ENCODE peak calls at places on chromosomes 7 and 10, in six cellular contexts. One of them, this sample, is unnamed.

GRCh38 chr10:33336606-33337334 is 2.3 kb upstream of the NRP1 start:
- DNase-seq in tibial nerve: no peak
- DNase-seq in activated CD4-positive, alpha-beta T cell treated with anti-CD3 and anti-CD28 coated beads for 48 hours: no peak
- DNase-seq in testis: peak
- DNase-seq in renal cortical epithelial cell: no peak
- DNase-seq in CD8-positive, alpha-beta memory T cell: no peak
- DNase-seq in this sample: no peak

GRCh38 chr7:141354251-141354650 is 197.0 kb upstream of the AGK start:
- DNase-seq in tibial nerve: no peak
- DNase-seq in activated CD4-positive, alpha-beta T cell treated with anti-CD3 and anti-CD28 coated beads for 48 hours: no peak
- DNase-seq in testis: no peak
- DNase-seq in renal cortical epithelial cell: peak
- DNase-seq in CD8-positive, alpha-beta memory T cell: no peak
- DNase-seq in this sample: peak

GRCh38 chr10:123069271-123069670 is 60.5 kb downstream of the ACADSB start:
- DNase-seq in tibial nerve: no peak
- DNase-seq in activated CD4-positive, alpha-beta T cell treated with anti-CD3 and anti-CD28 coated beads for 48 hours: no peak
- DNase-seq in testis: no peak
- DNase-seq in renal cortical epithelial cell: no peak
- DNase-seq in CD8-positive, alpha-beta memory T cell: no peak
- DNase-seq in this sample: no peak

GRCh38 chr7:66630529-66630928 is 1.8 kb downstream of the KCTD7 start:
- DNase-seq in tibial nerve: no peak
- DNase-seq in activated CD4-positive, alpha-beta T cell treated with anti-CD3 and anti-CD28 coated beads for 48 hours: no peak
- DNase-seq in testis: no peak
- DNase-seq in renal cortical epithelial cell: no peak
- DNase-seq in CD8-positive, alpha-beta memory T cell: no peak
- DNase-seq in this sample: no peak

GRCh38 chr7:18693401-18693800 is 197.9 kb downstream of the HDAC9 start:
- DNase-seq in tibial nerve: no peak
- DNase-seq in activated CD4-positive, alpha-beta T cell treated with anti-CD3 and anti-CD28 coated beads for 48 hours: no peak
- DNase-seq in testis: peak
- DNase-seq in renal cortical epithelial cell: peak
- DNase-seq in CD8-positive, alpha-beta memory T cell: no peak
- DNase-seq in this sample: peak

GRCh38 chr7:5545529-5545928 is 121.9 kb upstream of the TNRC18 start:
- DNase-seq in tibial nerve: no peak
- DNase-seq in activated CD4-positive, alpha-beta T cell treated with anti-CD3 and anti-CD28 coated beads for 48 hours: no peak
- DNase-seq in testis: no peak
- DNase-seq in renal cortical epithelial cell: no peak
- DNase-seq in CD8-positive, alpha-beta memory T cell: no peak
- DNase-seq in this sample: no peak

GRCh38 chr7:50544992-50545391 is 20.2 kb downstream of the DDC start:
- DNase-seq in tibial nerve: no peak
- DNase-seq in activated CD4-positive, alpha-beta T cell treated with anti-CD3 and anti-CD28 coated beads for 48 hours: no peak
- DNase-seq in testis: no peak
- DNase-seq in renal cortical epithelial cell: no peak
- DNase-seq in CD8-positive, alpha-beta memory T cell: no peak
- DNase-seq in this sample: no peak

GRCh38 chr7:5514440-5515035 is 90.9 kb upstream of the TNRC18 start:
- DNase-seq in tibial nerve: no peak
- DNase-seq in activated CD4-positive, alpha-beta T cell treated with anti-CD3 and anti-CD28 coated beads for 48 hours: no peak
- DNase-seq in testis: no peak
- DNase-seq in renal cortical epithelial cell: no peak
- DNase-seq in CD8-positive, alpha-beta memory T cell: no peak
- DNase-seq in this sample: no peak

GRCh38 chr7:27162548-27162848 is 2.8 kb downstream of the HOXA9 start:
- DNase-seq in tibial nerve: no peak
- DNase-seq in activated CD4-positive, alpha-beta T cell treated with anti-CD3 and anti-CD28 coated beads for 48 hours: no peak
- DNase-seq in testis: no peak
- DNase-seq in renal cortical epithelial cell: no peak
- DNase-seq in CD8-positive, alpha-beta memory T cell: no peak
- DNase-seq in this sample: no peak

GRCh38 chr7:84614821-84615506 is 420.4 kb upstream of the SEMA3A start:
- DNase-seq in tibial nerve: no peak
- DNase-seq in activated CD4-positive, alpha-beta T cell treated with anti-CD3 and anti-CD28 coated beads for 48 hours: no peak
- DNase-seq in testis: no peak
- DNase-seq in renal cortical epithelial cell: peak
- DNase-seq in CD8-positive, alpha-beta memory T cell: no peak
- DNase-seq in this sample: no peak

GRCh38 chr7:73316521-73316920 is 7.9 kb upstream of the NSUN5 start:
- DNase-seq in tibial nerve: no peak
- DNase-seq in activated CD4-positive, alpha-beta T cell treated with anti-CD3 and anti-CD28 coated beads for 48 hours: no peak
- DNase-seq in testis: no peak
- DNase-seq in renal cortical epithelial cell: no peak
- DNase-seq in CD8-positive, alpha-beta memory T cell: no peak
- DNase-seq in this sample: no peak

GRCh38 chr10:133311570-133311969 is 2.9 kb downstream of the ZNF511 start:
- DNase-seq in tibial nerve: no peak
- DNase-seq in activated CD4-positive, alpha-beta T cell treated with anti-CD3 and anti-CD28 coated beads for 48 hours: no peak
- DNase-seq in testis: no peak
- DNase-seq in renal cortical epithelial cell: no peak
- DNase-seq in CD8-positive, alpha-beta memory T cell: no peak
- DNase-seq in this sample: no peak

GRCh38 chr10:88047589-88047988 is 184.2 kb downstream of the PTEN start:
- DNase-seq in tibial nerve: no peak
- DNase-seq in activated CD4-positive, alpha-beta T cell treated with anti-CD3 and anti-CD28 coated beads for 48 hours: no peak
- DNase-seq in testis: no peak
- DNase-seq in renal cortical epithelial cell: no peak
- DNase-seq in CD8-positive, alpha-beta memory T cell: no peak
- DNase-seq in this sample: no peak

GRCh38 chr7:17564678-17565209 is 266.3 kb downstream of the AHR start:
- DNase-seq in tibial nerve: no peak
- DNase-seq in activated CD4-positive, alpha-beta T cell treated with anti-CD3 and anti-CD28 coated beads for 48 hours: no peak
- DNase-seq in testis: no peak
- DNase-seq in renal cortical epithelial cell: peak
- DNase-seq in CD8-positive, alpha-beta memory T cell: no peak
- DNase-seq in this sample: no peak

GRCh38 chr7:82079527-82079926 is 309.7 kb upstream of the HGF start:
- DNase-seq in tibial nerve: no peak
- DNase-seq in activated CD4-positive, alpha-beta T cell treated with anti-CD3 and anti-CD28 coated beads for 48 hours: no peak
- DNase-seq in testis: no peak
- DNase-seq in renal cortical epithelial cell: no peak
- DNase-seq in CD8-positive, alpha-beta memory T cell: no peak
- DNase-seq in this sample: no peak

GRCh38 chr7:3393862-3394261 is 92.8 kb downstream of the SDK1 start:
- DNase-seq in tibial nerve: no peak
- DNase-seq in activated CD4-positive, alpha-beta T cell treated with anti-CD3 and anti-CD28 coated beads for 48 hours: no peak
- DNase-seq in testis: no peak
- DNase-seq in renal cortical epithelial cell: no peak
- DNase-seq in CD8-positive, alpha-beta memory T cell: no peak
- DNase-seq in this sample: no peak

GRCh38 chr10:128064615-128065580 is 61.3 kb downstream of the MKI67 start:
- DNase-seq in tibial nerve: peak
- DNase-seq in activated CD4-positive, alpha-beta T cell treated with anti-CD3 and anti-CD28 coated beads for 48 hours: peak
- DNase-seq in testis: no peak
- DNase-seq in renal cortical epithelial cell: peak
- DNase-seq in CD8-positive, alpha-beta memory T cell: peak
- DNase-seq in this sample: peak

GRCh38 chr7:106026101-106026500 is 63.0 kb downstream of the CDHR3 start:
- DNase-seq in tibial nerve: no peak
- DNase-seq in activated CD4-positive, alpha-beta T cell treated with anti-CD3 and anti-CD28 coated beads for 48 hours: no peak
- DNase-seq in testis: no peak
- DNase-seq in renal cortical epithelial cell: no peak
- DNase-seq in CD8-positive, alpha-beta memory T cell: no peak
- DNase-seq in this sample: no peak

GRCh38 chr10:5891009-5891408 is 966 bp downstream of the FBH1 start:
- DNase-seq in tibial nerve: no peak
- DNase-seq in activated CD4-positive, alpha-beta T cell treated with anti-CD3 and anti-CD28 coated beads for 48 hours: no peak
- DNase-seq in testis: no peak
- DNase-seq in renal cortical epithelial cell: no peak
- DNase-seq in CD8-positive, alpha-beta memory T cell: no peak
- DNase-seq in this sample: no peak

GRCh38 chr10:47164126-47164799 is 135.7 kb upstream of the GDF10 start:
- DNase-seq in tibial nerve: no peak
- DNase-seq in activated CD4-positive, alpha-beta T cell treated with anti-CD3 and anti-CD28 coated beads for 48 hours: no peak
- DNase-seq in testis: no peak
- DNase-seq in renal cortical epithelial cell: no peak
- DNase-seq in CD8-positive, alpha-beta memory T cell: no peak
- DNase-seq in this sample: no peak

GRCh38 chr10:103554488-103555320 is 61.2 kb downstream of the NEURL1 start:
- DNase-seq in tibial nerve: no peak
- DNase-seq in activated CD4-positive, alpha-beta T cell treated with anti-CD3 and anti-CD28 coated beads for 48 hours: peak
- DNase-seq in testis: peak
- DNase-seq in renal cortical epithelial cell: peak
- DNase-seq in CD8-positive, alpha-beta memory T cell: no peak
- DNase-seq in this sample: no peak

GRCh38 chr10:12428447-12429135 is 79.2 kb downstream of the CAMK1D start:
- DNase-seq in tibial nerve: no peak
- DNase-seq in activated CD4-positive, alpha-beta T cell treated with anti-CD3 and anti-CD28 coated beads for 48 hours: no peak
- DNase-seq in testis: no peak
- DNase-seq in renal cortical epithelial cell: no peak
- DNase-seq in CD8-positive, alpha-beta memory T cell: no peak
- DNase-seq in this sample: no peak

GRCh38 chr10:79488303-79488702 is 24.0 kb upstream of the EIF5AL1 start:
- DNase-seq in tibial nerve: peak
- DNase-seq in activated CD4-positive, alpha-beta T cell treated with anti-CD3 and anti-CD28 coated beads for 48 hours: no peak
- DNase-seq in testis: peak
- DNase-seq in renal cortical epithelial cell: peak
- DNase-seq in CD8-positive, alpha-beta memory T cell: no peak
- DNase-seq in this sample: peak

This sample was measured in retinal pigment epithelial cell.